ENCODE peak calls at places on chromosome 5, in ten cellular contexts. One of them, this sample, is unnamed.

GRCh38 chr5:121745407-121745806 is 106.3 kb upstream of the FTMT start:
- DNase-seq in T-helper 2 cell: no peak
- DNase-seq in amniotic stem cell: no peak
- DNase-seq in CD4-positive, alpha-beta memory T cell: no peak
- DNase-seq in AG04449: no peak
- DNase-seq in transverse colon: no peak
- DNase-seq in astrocyte of the cerebellum: no peak
- DNase-seq in NCI-H1092 treated with DMSO at 0.1 percent for 48 hours: no peak
- DNase-seq in stomach: no peak
- DNase-seq in H54: no peak
- DNase-seq in this sample: no peak

GRCh38 chr5:62790348-62790747 is 211.7 kb downstream of the LRRC70 start:
- DNase-seq in T-helper 2 cell: no peak
- DNase-seq in amniotic stem cell: no peak
- DNase-seq in CD4-positive, alpha-beta memory T cell: no peak
- DNase-seq in AG04449: no peak
- DNase-seq in transverse colon: no peak
- DNase-seq in astrocyte of the cerebellum: no peak
- DNase-seq in NCI-H1092 treated with DMSO at 0.1 percent for 48 hours: peak
- DNase-seq in stomach: no peak
- DNase-seq in H54: no peak
- DNase-seq in this sample: no peak

GRCh38 chr5:76386360-76386759 is 16.7 kb upstream of the IQGAP2 start:
- DNase-seq in T-helper 2 cell: no peak
- DNase-seq in amniotic stem cell: no peak
- DNase-seq in CD4-positive, alpha-beta memory T cell: no peak
- DNase-seq in AG04449: no peak
- DNase-seq in transverse colon: peak
- DNase-seq in astrocyte of the cerebellum: no peak
- DNase-seq in NCI-H1092 treated with DMSO at 0.1 percent for 48 hours: no peak
- DNase-seq in stomach: peak
- DNase-seq in H54: no peak
- DNase-seq in this sample: no peak

GRCh38 chr5:179608131-179608581 is 15.3 kb downstream of the HNRNPH1 start:
- DNase-seq in T-helper 2 cell: no peak
- DNase-seq in amniotic stem cell: no peak
- DNase-seq in CD4-positive, alpha-beta memory T cell: peak
- DNase-seq in AG04449: no peak
- DNase-seq in transverse colon: no peak
- DNase-seq in astrocyte of the cerebellum: no peak
- DNase-seq in NCI-H1092 treated with DMSO at 0.1 percent for 48 hours: no peak
- DNase-seq in stomach: no peak
- DNase-seq in H54: no peak
- DNase-seq in this sample: no peak

GRCh38 chr5:171907731-171908343 is 98.6 kb downstream of the FBXW11 start:
- DNase-seq in T-helper 2 cell: no peak
- DNase-seq in amniotic stem cell: peak
- DNase-seq in CD4-positive, alpha-beta memory T cell: peak
- DNase-seq in AG04449: peak
- DNase-seq in transverse colon: peak
- DNase-seq in astrocyte of the cerebellum: peak
- DNase-seq in NCI-H1092 treated with DMSO at 0.1 percent for 48 hours: peak
- DNase-seq in stomach: peak
- DNase-seq in H54: peak
- DNase-seq in this sample: peak

GRCh38 chr5:180093651-180094382 is 22.3 kb upstream of the RNF130 start:
- DNase-seq in T-helper 2 cell: no peak
- DNase-seq in amniotic stem cell: no peak
- DNase-seq in CD4-positive, alpha-beta memory T cell: no peak
- DNase-seq in AG04449: no peak
- DNase-seq in transverse colon: no peak
- DNase-seq in astrocyte of the cerebellum: no peak
- DNase-seq in NCI-H1092 treated with DMSO at 0.1 percent for 48 hours: no peak
- DNase-seq in stomach: no peak
- DNase-seq in H54: no peak
- DNase-seq in this sample: peak

GRCh38 chr5:150114773-150115408 is 28.5 kb upstream of the CSF1R start:
- DNase-seq in T-helper 2 cell: no peak
- DNase-seq in amniotic stem cell: no peak
- DNase-seq in CD4-positive, alpha-beta memory T cell: no peak
- DNase-seq in AG04449: no peak
- DNase-seq in transverse colon: no peak
- DNase-seq in astrocyte of the cerebellum: no peak
- DNase-seq in NCI-H1092 treated with DMSO at 0.1 percent for 48 hours: no peak
- DNase-seq in stomach: peak
- DNase-seq in H54: no peak
- DNase-seq in this sample: no peak

GRCh38 chr5:137506296-137506695 is 7.2 kb upstream of the SPOCK1 start:
- DNase-seq in T-helper 2 cell: no peak
- DNase-seq in amniotic stem cell: no peak
- DNase-seq in CD4-positive, alpha-beta memory T cell: no peak
- DNase-seq in AG04449: no peak
- DNase-seq in transverse colon: no peak
- DNase-seq in astrocyte of the cerebellum: no peak
- DNase-seq in NCI-H1092 treated with DMSO at 0.1 percent for 48 hours: no peak
- DNase-seq in stomach: no peak
- DNase-seq in H54: no peak
- DNase-seq in this sample: no peak

GRCh38 chr5:168681556-168682183 is 102.5 kb upstream of the PANK3 start:
- DNase-seq in T-helper 2 cell: no peak
- DNase-seq in amniotic stem cell: no peak
- DNase-seq in CD4-positive, alpha-beta memory T cell: no peak
- DNase-seq in AG04449: no peak
- DNase-seq in transverse colon: no peak
- DNase-seq in astrocyte of the cerebellum: no peak
- DNase-seq in NCI-H1092 treated with DMSO at 0.1 percent for 48 hours: no peak
- DNase-seq in stomach: no peak
- DNase-seq in H54: no peak
- DNase-seq in this sample: no peak

GRCh38 chr5:139393497-139394122 is 1.3 kb downstream of the PROB1 start:
- DNase-seq in T-helper 2 cell: no peak
- DNase-seq in amniotic stem cell: no peak
- DNase-seq in CD4-positive, alpha-beta memory T cell: peak
- DNase-seq in AG04449: no peak
- DNase-seq in transverse colon: no peak
- DNase-seq in astrocyte of the cerebellum: no peak
- DNase-seq in NCI-H1092 treated with DMSO at 0.1 percent for 48 hours: no peak
- DNase-seq in stomach: no peak
- DNase-seq in H54: no peak
- DNase-seq in this sample: no peak

GRCh38 chr5:150215978-150216944 is 26.4 kb downstream of the SLC6A7 start:
- DNase-seq in T-helper 2 cell: no peak
- DNase-seq in amniotic stem cell: no peak
- DNase-seq in CD4-positive, alpha-beta memory T cell: no peak
- DNase-seq in AG04449: no peak
- DNase-seq in transverse colon: peak
- DNase-seq in astrocyte of the cerebellum: no peak
- DNase-seq in NCI-H1092 treated with DMSO at 0.1 percent for 48 hours: no peak
- DNase-seq in stomach: no peak
- DNase-seq in H54: no peak
- DNase-seq in this sample: no peak

GRCh38 chr5:54900906-54901725 is 84.3 kb downstream of the ESM1 start:
- DNase-seq in T-helper 2 cell: no peak
- DNase-seq in amniotic stem cell: no peak
- DNase-seq in CD4-positive, alpha-beta memory T cell: no peak
- DNase-seq in AG04449: no peak
- DNase-seq in transverse colon: peak
- DNase-seq in astrocyte of the cerebellum: no peak
- DNase-seq in NCI-H1092 treated with DMSO at 0.1 percent for 48 hours: no peak
- DNase-seq in stomach: peak
- DNase-seq in H54: no peak
- DNase-seq in this sample: no peak

GRCh38 chr5:94173100-94173499 is 431.7 kb upstream of the POU5F2 start:
- DNase-seq in T-helper 2 cell: no peak
- DNase-seq in amniotic stem cell: no peak
- DNase-seq in CD4-positive, alpha-beta memory T cell: no peak
- DNase-seq in AG04449: no peak
- DNase-seq in transverse colon: no peak
- DNase-seq in astrocyte of the cerebellum: no peak
- DNase-seq in NCI-H1092 treated with DMSO at 0.1 percent for 48 hours: no peak
- DNase-seq in stomach: no peak
- DNase-seq in H54: no peak
- DNase-seq in this sample: no peak

GRCh38 chr5:58153255-58153654 is 306.6 kb downstream of the PLK2 start:
- DNase-seq in T-helper 2 cell: no peak
- DNase-seq in amniotic stem cell: no peak
- DNase-seq in CD4-positive, alpha-beta memory T cell: no peak
- DNase-seq in AG04449: no peak
- DNase-seq in transverse colon: no peak
- DNase-seq in astrocyte of the cerebellum: no peak
- DNase-seq in NCI-H1092 treated with DMSO at 0.1 percent for 48 hours: no peak
- DNase-seq in stomach: no peak
- DNase-seq in H54: no peak
- DNase-seq in this sample: no peak

GRCh38 chr5:142507528-142507927 is 178.4 kb downstream of the FGF1 start:
- DNase-seq in T-helper 2 cell: no peak
- DNase-seq in amniotic stem cell: no peak
- DNase-seq in CD4-positive, alpha-beta memory T cell: no peak
- DNase-seq in AG04449: no peak
- DNase-seq in transverse colon: no peak
- DNase-seq in astrocyte of the cerebellum: no peak
- DNase-seq in NCI-H1092 treated with DMSO at 0.1 percent for 48 hours: no peak
- DNase-seq in stomach: no peak
- DNase-seq in H54: no peak
- DNase-seq in this sample: no peak

GRCh38 chr5:16901038-16901644 is 34.9 kb downstream of the MYO10 start:
- DNase-seq in T-helper 2 cell: no peak
- DNase-seq in amniotic stem cell: no peak
- DNase-seq in CD4-positive, alpha-beta memory T cell: no peak
- DNase-seq in AG04449: no peak
- DNase-seq in transverse colon: no peak
- DNase-seq in astrocyte of the cerebellum: no peak
- DNase-seq in NCI-H1092 treated with DMSO at 0.1 percent for 48 hours: no peak
- DNase-seq in stomach: no peak
- DNase-seq in H54: no peak
- DNase-seq in this sample: no peak

GRCh38 chr5:170312666-170313065 is 15.1 kb upstream of the LCP2 start:
- DNase-seq in T-helper 2 cell: no peak
- DNase-seq in amniotic stem cell: no peak
- DNase-seq in CD4-positive, alpha-beta memory T cell: no peak
- DNase-seq in AG04449: no peak
- DNase-seq in transverse colon: no peak
- DNase-seq in astrocyte of the cerebellum: no peak
- DNase-seq in NCI-H1092 treated with DMSO at 0.1 percent for 48 hours: no peak
- DNase-seq in stomach: no peak
- DNase-seq in H54: no peak
- DNase-seq in this sample: no peak

GRCh38 chr5:155128786-155129512 is 115.4 kb downstream of the KIF4B start:
- DNase-seq in T-helper 2 cell: no peak
- DNase-seq in amniotic stem cell: no peak
- DNase-seq in CD4-positive, alpha-beta memory T cell: no peak
- DNase-seq in AG04449: no peak
- DNase-seq in transverse colon: no peak
- DNase-seq in astrocyte of the cerebellum: no peak
- DNase-seq in NCI-H1092 treated with DMSO at 0.1 percent for 48 hours: no peak
- DNase-seq in stomach: no peak
- DNase-seq in H54: no peak
- DNase-seq in this sample: no peak

GRCh38 chr5:1174122-1174936 is 27.1 kb upstream of the SLC6A19 start:
- DNase-seq in T-helper 2 cell: no peak
- DNase-seq in amniotic stem cell: peak
- DNase-seq in CD4-positive, alpha-beta memory T cell: peak
- DNase-seq in AG04449: no peak
- DNase-seq in transverse colon: peak
- DNase-seq in astrocyte of the cerebellum: peak
- DNase-seq in NCI-H1092 treated with DMSO at 0.1 percent for 48 hours: peak
- DNase-seq in stomach: peak
- DNase-seq in H54: peak
- DNase-seq in this sample: peak

GRCh38 chr5:2196989-2197531 is 314.3 kb upstream of the IRX4 start:
- DNase-seq in T-helper 2 cell: no peak
- DNase-seq in amniotic stem cell: no peak
- DNase-seq in CD4-positive, alpha-beta memory T cell: no peak
- DNase-seq in AG04449: no peak
- DNase-seq in transverse colon: no peak
- DNase-seq in astrocyte of the cerebellum: no peak
- DNase-seq in NCI-H1092 treated with DMSO at 0.1 percent for 48 hours: no peak
- DNase-seq in stomach: no peak
- DNase-seq in H54: no peak
- DNase-seq in this sample: no peak

GRCh38 chr5:158877124-158877581 is 222.6 kb downstream of the EBF1 start:
- DNase-seq in T-helper 2 cell: no peak
- DNase-seq in amniotic stem cell: no peak
- DNase-seq in CD4-positive, alpha-beta memory T cell: no peak
- DNase-seq in AG04449: no peak
- DNase-seq in transverse colon: no peak
- DNase-seq in astrocyte of the cerebellum: no peak
- DNase-seq in NCI-H1092 treated with DMSO at 0.1 percent for 48 hours: peak
- DNase-seq in stomach: no peak
- DNase-seq in H54: no peak
- DNase-seq in this sample: no peak

GRCh38 chr5:155883966-155884555 is 442.9 kb upstream of the SGCD start:
- DNase-seq in T-helper 2 cell: no peak
- DNase-seq in amniotic stem cell: no peak
- DNase-seq in CD4-positive, alpha-beta memory T cell: no peak
- DNase-seq in AG04449: no peak
- DNase-seq in transverse colon: no peak
- DNase-seq in astrocyte of the cerebellum: no peak
- DNase-seq in NCI-H1092 treated with DMSO at 0.1 percent for 48 hours: no peak
- DNase-seq in stomach: no peak
- DNase-seq in H54: no peak
- DNase-seq in this sample: no peak

GRCh38 chr5:55324815-55325418 is 17.1 kb downstream of the MTREX start:
- DNase-seq in T-helper 2 cell: no peak
- DNase-seq in amniotic stem cell: no peak
- DNase-seq in CD4-positive, alpha-beta memory T cell: peak
- DNase-seq in AG04449: no peak
- DNase-seq in transverse colon: no peak
- DNase-seq in astrocyte of the cerebellum: peak
- DNase-seq in NCI-H1092 treated with DMSO at 0.1 percent for 48 hours: peak
- DNase-seq in stomach: no peak
- DNase-seq in H54: no peak
- DNase-seq in this sample: no peak

GRCh38 chr5:127665641-127666040 is 16.8 kb downstream of the CTXN3 start:
- DNase-seq in T-helper 2 cell: no peak
- DNase-seq in amniotic stem cell: no peak
- DNase-seq in CD4-positive, alpha-beta memory T cell: no peak
- DNase-seq in AG04449: no peak
- DNase-seq in transverse colon: no peak
- DNase-seq in astrocyte of the cerebellum: no peak
- DNase-seq in NCI-H1092 treated with DMSO at 0.1 percent for 48 hours: no peak
- DNase-seq in stomach: no peak
- DNase-seq in H54: no peak
- DNase-seq in this sample: no peak

GRCh38 chr5:163022582-163023128 is 414.7 kb upstream of the CCNG1 start:
- DNase-seq in T-helper 2 cell: no peak
- DNase-seq in amniotic stem cell: no peak
- DNase-seq in CD4-positive, alpha-beta memory T cell: no peak
- DNase-seq in AG04449: no peak
- DNase-seq in transverse colon: no peak
- DNase-seq in astrocyte of the cerebellum: no peak
- DNase-seq in NCI-H1092 treated with DMSO at 0.1 percent for 48 hours: no peak
- DNase-seq in stomach: no peak
- DNase-seq in H54: no peak
- DNase-seq in this sample: no peak

GRCh38 chr5:142924135-142924883 is 154.1 kb downstream of the ARHGAP26 start:
- DNase-seq in T-helper 2 cell: no peak
- DNase-seq in amniotic stem cell: no peak
- DNase-seq in CD4-positive, alpha-beta memory T cell: no peak
- DNase-seq in AG04449: no peak
- DNase-seq in transverse colon: no peak
- DNase-seq in astrocyte of the cerebellum: no peak
- DNase-seq in NCI-H1092 treated with DMSO at 0.1 percent for 48 hours: peak
- DNase-seq in stomach: no peak
- DNase-seq in H54: no peak
- DNase-seq in this sample: no peak

GRCh38 chr5:151434570-151435237 is 12.7 kb upstream of the SLC36A1 start:
- DNase-seq in T-helper 2 cell: no peak
- DNase-seq in amniotic stem cell: no peak
- DNase-seq in CD4-positive, alpha-beta memory T cell: no peak
- DNase-seq in AG04449: no peak
- DNase-seq in transverse colon: no peak
- DNase-seq in astrocyte of the cerebellum: no peak
- DNase-seq in NCI-H1092 treated with DMSO at 0.1 percent for 48 hours: no peak
- DNase-seq in stomach: no peak
- DNase-seq in H54: no peak
- DNase-seq in this sample: no peak

GRCh38 chr5:122478741-122479459 is 166.9 kb downstream of the SNCAIP start:
- DNase-seq in T-helper 2 cell: no peak
- DNase-seq in amniotic stem cell: no peak
- DNase-seq in CD4-positive, alpha-beta memory T cell: no peak
- DNase-seq in AG04449: no peak
- DNase-seq in transverse colon: no peak
- DNase-seq in astrocyte of the cerebellum: no peak
- DNase-seq in NCI-H1092 treated with DMSO at 0.1 percent for 48 hours: no peak
- DNase-seq in stomach: no peak
- DNase-seq in H54: no peak
- DNase-seq in this sample: no peak

This sample was measured in KG1.